ENCODE peak calls at places on chromosomes 6 and 20, in six cellular contexts. B is sigmoid colon, V is lower lobe of right lung, I is right atrium auricular region, N is cardiac muscle cell, J is GM23338. Z is an unnamed sample. For H3K36me3, the result is how much of the 10 kb centered on the place peaks cover.

GRCh38 chr6:41049955-41050354 is 3.0 kb upstream of the APOBEC2 start:
- DNase-seq in B (no peak), V (no peak), I (no peak), N (no peak), J (no peak), Z (no peak)

GRCh38 chr20:61355585-61355984 is 103.5 kb downstream of the CDH4 start:
- DNase-seq in B (no peak), V (no peak), I (no peak), N (no peak), J (no peak), Z (no peak)

GRCh38 chr6:148231572-148231971 is 111.1 kb upstream of the SASH1 start:
- DNase-seq in B (no peak), V (no peak), I (no peak), N (no peak), J (no peak), Z (no peak)

GRCh38 chr20:2032168-2032567 is 38.3 kb upstream of the PDYN start:
- DNase-seq in B (no peak), V (no peak), I (no peak), N (no peak), J (no peak), Z (no peak)

GRCh38 chr6:67003844-67004243 is 1296.8 kb upstream of the EYS start:
- DNase-seq in B (no peak), V (no peak), I (no peak), N (no peak), J (no peak), Z (no peak)

GRCh38 chr6:84464471-84464870 is 237.0 kb upstream of the CEP162 start:
- DNase-seq in B (no peak), V (no peak), I (no peak), N (no peak), J (no peak), Z (no peak)

GRCh38 chr20:36322131-36322530 is 16.0 kb downstream of the DLGAP4 start:
- DNase-seq in B (no peak), V (no peak), I (no peak), N (no peak), J (no peak), Z (no peak)

GRCh38 chr20:54320148-54320607 is 112.3 kb downstream of the PFDN4 start:
- DNase-seq in B (no peak), V (no peak), I (no peak), N (no peak), J (peak), Z (no peak)

GRCh38 chr6:51618563-51618962 is 468.9 kb downstream of the PKHD1 start:
- DNase-seq in B (no peak), V (no peak), I (no peak), N (no peak), J (peak), Z (no peak)

GRCh38 chr6:155158044-155158843 is 105.6 kb upstream of the CLDN20 start:
- DNase-seq in B (no peak), V (no peak), I (no peak), N (no peak), J (no peak), Z (no peak)

GRCh38 chr20:45014671-45015415 is 48.5 kb downstream of the STK4 start:
- DNase-seq in B (no peak), V (no peak), I (no peak), N (no peak), J (no peak), Z (no peak)

GRCh38 chr6:165571068-165571682 is 91.9 kb downstream of the PDE10A start:
- DNase-seq in B (no peak), V (no peak), I (no peak), N (peak), J (no peak), Z (no peak)

DNA sequence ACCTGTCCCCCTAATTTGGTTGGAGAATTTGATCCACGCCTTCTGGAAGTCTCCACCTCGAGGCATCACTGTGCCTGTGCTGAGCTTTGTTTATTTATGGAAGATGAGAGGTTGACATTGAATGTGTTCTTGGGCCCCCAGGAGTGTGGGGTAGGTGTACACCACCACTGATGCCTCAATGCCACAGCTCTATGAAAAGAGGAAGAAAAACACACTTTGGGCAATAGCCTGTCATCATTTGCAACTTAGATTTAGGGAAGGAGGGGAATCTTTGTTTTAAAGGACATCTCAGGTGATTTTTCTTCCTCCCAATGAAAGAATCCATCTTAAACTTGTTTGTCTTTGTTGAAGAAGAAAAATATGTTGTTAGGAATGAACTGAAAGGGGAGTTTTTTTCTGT is 42.6 kb downstream of the TBC1D7 start:
- DNase-seq in B (no peak), V (no peak), I (no peak), N (no peak), J (no peak), Z (no peak)
- H3K36me3 ChIP-seq in B (under half), V (half or more), I (under half), N (under half), J (under half), Z (under half)

GRCh38 chr6:56288347-56288746 is 41.0 kb upstream of the COL21A1 start:
- DNase-seq in B (no peak), V (no peak), I (no peak), N (peak), J (no peak), Z (no peak)
- TF ChIP-seq CTCF in B (no peak), V (no peak), I (no peak), N (no peak), J (no peak), Z (no peak)

GRCh38 chr6:150867117-150867516 is 1.6 kb downstream of the MTHFD1L start:
- DNase-seq in B (no peak), V (no peak), I (no peak), N (no peak), J (peak), Z (no peak)
- H3K4me3 ChIP-seq in B (peak), V (peak), I (peak), N (peak), J (peak), Z (peak)

GRCh38 chr20:32907886-32908285 is 49.2 kb downstream of the EFCAB8 start:
- DNase-seq in B (no peak), V (no peak), I (no peak), N (no peak), J (no peak), Z (no peak)
- H3K36me3 ChIP-seq in B (under half), V (under half), I (under half), N (under half), J (under half), Z (under half)

GRCh38 chr6:112879920-112880413 is 532.8 kb downstream of the RFPL4B start:
- DNase-seq in B (peak), V (peak), I (no peak), N (no peak), J (peak), Z (peak)
- TF ChIP-seq CTCF in B (no peak), V (peak), I (no peak), N (peak), J (peak), Z (peak)

DNA sequence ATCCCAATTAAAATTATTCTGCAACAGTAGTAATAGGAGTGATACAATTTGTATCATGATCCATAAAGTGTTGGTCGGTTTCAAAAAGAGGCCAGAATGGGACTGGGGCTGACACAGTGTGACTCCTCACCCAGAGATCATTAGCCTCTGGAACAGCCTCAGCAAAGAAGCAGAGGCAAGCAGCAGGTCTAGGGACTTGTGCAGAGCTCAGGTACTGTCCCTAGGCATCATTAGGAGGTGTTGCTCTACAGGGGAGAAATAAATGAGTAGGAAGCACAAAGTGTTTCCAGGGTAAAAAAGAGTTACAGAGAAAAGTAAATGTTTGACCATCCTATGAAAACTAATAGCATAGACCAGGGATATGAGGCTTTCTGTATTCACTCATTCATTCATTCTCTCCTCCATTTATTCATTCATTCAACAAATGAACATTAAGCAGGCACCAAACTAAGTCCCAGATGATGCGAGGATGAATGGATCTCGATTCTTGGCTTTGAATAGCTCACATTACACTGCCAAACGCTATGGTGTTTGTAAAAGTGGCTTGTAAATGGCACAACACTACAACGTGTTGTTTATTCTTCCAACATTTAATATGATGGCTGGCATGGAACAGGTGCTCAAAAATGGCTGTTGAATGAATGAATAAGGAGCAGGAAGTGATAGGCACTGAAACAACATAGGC is 17.4 kb upstream of the SLC16A10 start:
- DNase-seq in B (no peak), V (no peak), I (no peak), N (no peak), J (no peak), Z (no peak)
- H3K4me3 ChIP-seq in B (no peak), V (no peak), I (no peak), N (no peak), J (no peak), Z (no peak)

GRCh38 chr6:161109366-161109765 is 117.8 kb downstream of the MAP3K4 start:
- DNase-seq in B (no peak), V (no peak), I (no peak), N (no peak), J (no peak), Z (no peak)
- H3K36me3 ChIP-seq in B (half or more), V (half or more), I (half or more), N (half or more), J (under half), Z (under half)

GRCh38 chr6:167470836-167471547 is 146.1 kb downstream of the TTLL2 start:
- DNase-seq in B (no peak), V (no peak), I (no peak), N (no peak), J (no peak), Z (no peak)
- TF ChIP-seq CTCF in B (no peak), V (no peak), I (no peak), N (no peak), J (no peak), Z (no peak)

GRCh38 chr6:45606831-45607400 is 229.2 kb upstream of the SUPT3H start:
- DNase-seq in B (no peak), V (no peak), I (no peak), N (no peak), J (no peak), Z (no peak)
- H3K4me3 ChIP-seq in B (no peak), V (no peak), I (no peak), N (no peak), J (no peak), Z (no peak)

Z was measured in GM06990.